ENCODE peak calls at places on chromosomes 5 and 9, in five cellular contexts. W, X, H, J and Y are unnamed samples.

GRCh38 chr5:1212271-1212670 is 10.9 kb downstream of the SLC6A19 start:
- DNase-seq in J (no peak), X (peak), W (no peak), H (no peak), Y (no peak)

GRCh38 chr9:86328153-86328552 is 26.1 kb downstream of the TUT7 start:
- DNase-seq in H (no peak), X (no peak), J (no peak), W (no peak), Y (no peak)

GRCh38 chr9:70117835-70118319 is 74.2 kb downstream of the MAMDC2 start:
- DNase-seq in J (no peak), H (no peak), W (no peak), X (no peak), Y (no peak)

GRCh38 chr9:128421474-128422010 is 885 bp downstream of the CERCAM start:
- DNase-seq in H (no peak), X (no peak), W (no peak), J (peak), Y (no peak)

GRCh38 chr9:130940023-130940549 is 1.0 kb upstream of the FIBCD1 start:
- DNase-seq in H (no peak), W (no peak), X (no peak), J (peak), Y (no peak)

GRCh38 chr5:95760291-95761191 is 29.4 kb downstream of the RHOBTB3 start:
- DNase-seq in H (no peak), W (no peak), J (no peak), X (no peak), Y (no peak)

GRCh38 chr9:134373953-134374300 is 47.7 kb downstream of the RXRA start:
- DNase-seq in W (no peak), J (no peak), H (no peak), X (no peak), Y (no peak)

GRCh38 chr9:134243778-134244467 is 79.6 kb upstream of the RNU6ATAC start:
- DNase-seq in X (peak), J (no peak), W (no peak), H (no peak), Y (peak)

GRCh38 chr9:137070906-137071275 is 534 bp upstream of the SAPCD2 start:
- DNase-seq in H (no peak), X (no peak), J (no peak), W (peak), Y (no peak)

GRCh38 chr5:72586788-72587530 is 79.7 kb upstream of the ZNF366 start:
- DNase-seq in W (no peak), X (no peak), J (no peak), H (no peak), Y (no peak)

GRCh38 chr5:150774145-150774544 is 4.4 kb upstream of the SMIM3 start:
- DNase-seq in W (peak), X (no peak), J (peak), H (no peak), Y (no peak)

GRCh38 chr5:958701-959571 is 49.7 kb upstream of the NKD2 start:
- DNase-seq in X (peak), J (peak), H (peak), W (peak), Y (peak)

GRCh38 chr5:54905942-54906537 is 79.4 kb downstream of the ESM1 start:
- DNase-seq in X (no peak), H (peak), W (peak), J (peak), Y (peak)

GRCh38 chr5:32753051-32753450 is 41.9 kb downstream of the NPR3 start:
- DNase-seq in J (no peak), H (no peak), X (no peak), W (no peak), Y (no peak)

GRCh38 chr9:69171049-69171448 is 3.0 kb upstream of the TJP2 start:
- DNase-seq in J (no peak), X (no peak), W (no peak), H (peak), Y (peak)

GRCh38 chr5:135189024-135189423 is 155.0 kb upstream of the PITX1 start:
- DNase-seq in J (no peak), W (no peak), X (no peak), H (no peak), Y (no peak)

GRCh38 chr5:33398501-33398900 is 42.3 kb upstream of the TARS1 start:
- DNase-seq in W (no peak), H (no peak), J (no peak), X (no peak), Y (no peak)

GRCh38 chr5:168820776-168821302 is 241.7 kb upstream of the PANK3 start:
- DNase-seq in X (no peak), J (no peak), W (no peak), H (no peak), Y (no peak)

GRCh38 chr9:126532951-126533910 is 80.5 kb upstream of the LMX1B start:
- DNase-seq in X (peak), H (no peak), W (peak), J (no peak), Y (no peak)

GRCh38 chr5:10977011-10977410 is 216.0 kb upstream of the DAP start:
- DNase-seq in H (no peak), J (no peak), X (no peak), W (no peak), Y (no peak)

GRCh38 chr9:111483419-111483861 is 743 bp downstream of the ECPAS start:
- DNase-seq in H (no peak), W (peak), X (no peak), J (peak), Y (no peak)

GRCh38 chr5:42858031-42858643 is 46.4 kb upstream of the SELENOP start:
- DNase-seq in H (no peak), J (no peak), W (no peak), X (no peak), Y (no peak)

GRCh38 chr5:135534609-135535419 is 950 bp downstream of the NEUROG1 start:
- DNase-seq in J (no peak), H (no peak), X (no peak), W (peak), Y (no peak)

GRCh38 chr5:81852277-81853004 is 101.5 kb upstream of the SSBP2 start:
- DNase-seq in X (peak), H (no peak), W (peak), J (peak), Y (no peak)

GRCh38 chr5:66724740-66725139 is 128.5 kb downstream of the MAST4 start:
- DNase-seq in W (no peak), H (no peak), J (no peak), X (no peak), Y (no peak)

GRCh38 chr9:111431684-111432083 is 52.5 kb downstream of the ECPAS start:
- DNase-seq in H (no peak), X (no peak), J (no peak), W (no peak), Y (no peak)

GRCh38 chr5:31048282-31048974 is 145.1 kb upstream of the CDH6 start:
- DNase-seq in X (no peak), J (no peak), W (no peak), H (no peak), Y (no peak)

GRCh38 chr9:106797299-106797698 is 65.7 kb upstream of the ZNF462 start:
- DNase-seq in H (no peak), W (no peak), X (no peak), J (no peak), Y (no peak)

GRCh38 chr9:90890146-90890545 is 88.5 kb downstream of the SYK start:
- DNase-seq in W (peak), J (no peak), H (no peak), X (no peak), Y (no peak)

GRCh38 chr9:14383296-14383695 is 69.4 kb upstream of the NFIB start:
- DNase-seq in H (no peak), J (no peak), W (no peak), X (no peak), Y (no peak)

GRCh38 chr5:35274839-35275509 is 44.7 kb upstream of the PRLR start:
- DNase-seq in W (no peak), J (no peak), H (no peak), X (no peak), Y (no peak)

GRCh38 chr9:136001231-136001630 is 40.1 kb upstream of the UBAC1 start:
- DNase-seq in W (no peak), H (no peak), X (no peak), J (no peak), Y (no peak)

GRCh38 chr9:98368366-98369065 is 113.1 kb upstream of the TBC1D2 start:
- DNase-seq in W (no peak), H (no peak), X (no peak), J (peak), Y (no peak)

GRCh38 chr5:127582723-127583370 is 65.4 kb downstream of the PRRC1 start:
- DNase-seq in X (no peak), H (no peak), W (no peak), J (no peak), Y (no peak)

GRCh38 chr9:114386361-114386885 is 1.4 kb downstream of the AKNA start:
- DNase-seq in H (no peak), W (no peak), X (peak), J (no peak), Y (no peak)

GRCh38 chr9:113289091-113289490 is 13.6 kb downstream of the PRPF4 start:
- DNase-seq in W (no peak), J (no peak), H (no peak), X (no peak), Y (no peak)

GRCh38 chr9:113296796-113297558 is 6.2 kb downstream of the RNF183 start:
- DNase-seq in X (no peak), J (no peak), W (no peak), H (no peak), Y (no peak)

GRCh38 chr9:113298311-113298710 is 4.9 kb downstream of the RNF183 start:
- DNase-seq in W (no peak), H (no peak), J (no peak), X (no peak), Y (no peak)

GRCh38 chr9:113290052-113290607 is 13.0 kb downstream of the RNF183 start:
- DNase-seq in H (no peak), J (no peak), X (no peak), W (no peak), Y (no peak)

DNA sequence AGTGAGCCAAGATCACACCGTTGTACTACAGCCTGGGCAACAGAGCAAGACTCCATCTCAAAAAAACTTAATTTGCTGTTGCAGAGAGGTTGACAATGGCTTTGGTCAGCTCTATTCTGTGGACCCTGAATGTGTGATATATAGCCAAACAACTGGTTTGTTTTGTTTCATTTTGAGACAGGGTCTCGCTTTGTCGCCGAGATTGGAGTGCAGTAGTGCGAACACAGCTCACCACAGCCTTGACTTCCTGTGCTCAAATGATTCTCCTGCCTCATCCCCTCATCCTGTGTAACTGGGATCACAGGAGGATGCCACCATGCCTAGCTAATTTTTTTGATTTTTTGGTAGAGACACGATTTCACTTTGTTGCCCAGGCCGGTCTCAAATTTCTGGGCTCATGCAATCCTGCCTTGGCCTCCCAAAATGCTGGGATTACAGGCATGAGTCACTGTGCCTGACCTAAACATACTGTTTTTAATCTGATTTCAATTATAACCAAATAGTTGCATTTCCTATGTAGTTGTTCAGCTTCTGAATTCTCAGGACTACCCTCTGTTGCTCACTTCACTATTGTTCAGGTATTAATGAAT is 9.8 kb downstream of the RNF183 start:
- DNase-seq in J (no peak), H (no peak), W (no peak), X (no peak), Y (no peak)
- H3K27ac ChIP-seq in J (no peak), H (no peak), W (peak), X (no peak), Y (no peak)

DNA sequence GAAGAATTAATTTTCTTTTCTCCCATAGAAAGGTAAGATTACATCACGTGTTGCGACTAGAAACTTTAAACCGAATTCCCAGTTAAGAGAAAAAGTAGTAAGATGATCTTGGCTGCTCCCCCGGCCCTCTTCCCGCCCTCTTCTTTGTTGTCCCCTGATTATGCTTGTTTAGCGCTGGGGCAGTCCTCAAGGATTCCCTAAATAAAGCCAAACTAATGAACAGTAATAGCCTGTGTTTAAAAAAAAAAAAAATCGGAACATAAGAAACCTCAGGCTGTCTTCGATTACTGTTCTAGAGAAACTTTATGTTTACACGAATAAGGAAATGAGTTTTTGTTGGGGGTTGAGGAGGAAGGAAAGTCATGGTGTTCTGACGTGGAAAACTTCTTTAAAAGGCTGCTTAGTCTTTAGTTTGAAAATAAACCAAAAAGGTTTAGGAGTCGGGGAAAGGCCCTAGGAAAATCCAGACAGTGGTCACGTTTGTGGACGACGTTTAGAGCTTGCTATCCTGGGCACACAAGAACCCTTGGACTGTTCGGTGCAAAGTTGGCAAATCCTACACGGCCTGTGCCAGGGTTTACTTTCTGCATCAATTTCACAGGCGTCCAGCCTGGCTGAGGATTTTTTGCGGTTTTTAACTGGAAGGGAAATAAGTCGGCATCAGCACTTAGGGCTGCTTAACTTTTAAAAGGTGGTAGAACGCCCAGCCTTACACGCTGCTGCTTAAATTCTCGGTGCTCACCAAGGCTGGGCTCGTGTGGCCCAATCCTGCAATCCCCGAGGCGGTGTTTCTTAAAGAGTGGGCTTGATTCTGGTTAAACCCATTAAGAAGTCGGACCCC is 1.1 kb upstream of the MAT2B start:
- DNase-seq in X (peak), H (peak), J (peak), W (peak), Y (peak)
- TF ChIP-seq POLR2AphosphoS5 in X (peak), H (no peak), J (no peak), W (peak), Y (peak)

DNA sequence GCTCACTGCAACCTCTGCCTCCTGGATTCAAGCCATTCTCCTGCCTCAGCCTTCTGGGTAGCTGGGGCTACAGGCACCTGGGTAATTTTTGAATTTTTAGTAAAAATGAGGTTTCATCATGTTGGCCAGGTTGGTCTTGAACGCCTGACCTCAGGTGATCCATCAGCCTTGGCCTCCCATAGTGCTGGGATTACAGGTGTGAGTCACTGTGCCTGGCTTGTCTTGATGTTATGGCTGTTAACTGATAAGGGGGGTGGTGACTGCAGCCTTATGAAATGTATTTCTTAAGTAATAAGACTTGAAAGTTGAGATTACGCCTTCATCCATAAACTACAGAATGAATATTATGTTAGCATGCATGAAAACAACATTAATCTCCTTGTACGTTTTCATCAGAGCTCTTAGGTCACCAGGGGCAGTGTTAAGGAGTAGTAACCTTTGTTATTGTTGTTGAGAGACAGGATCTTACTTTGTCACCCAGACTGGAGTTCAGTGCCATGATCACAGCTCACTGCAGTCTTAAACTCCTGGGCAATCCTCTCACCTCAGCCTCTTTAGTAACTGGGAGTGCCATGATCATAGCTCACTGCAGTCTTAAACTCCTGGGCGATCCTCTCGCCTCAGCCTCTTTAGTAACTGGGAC is 148.3 kb downstream of the ATP10B start:
- DNase-seq in W (no peak), H (no peak), J (no peak), X (no peak), Y (no peak)
- H3K27ac ChIP-seq in W (no peak), H (no peak), J (no peak), X (no peak), Y (no peak)

GRCh38 chr5:40755093-40755406 is 711 bp downstream of the TTC33 start:
- DNase-seq in H (peak), J (peak), X (peak), W (peak), Y (peak)
- TF ChIP-seq POLR2AphosphoS5 in H (no peak), J (no peak), X (peak), W (no peak), Y (peak)

GRCh38 chr9:72952394-72952720 is 496 bp downstream of the ALDH1A1 start:
- DNase-seq in H (no peak), J (no peak), W (no peak), X (no peak), Y (no peak)
- H3K27ac ChIP-seq in H (peak), J (no peak), W (no peak), X (peak), Y (peak)

GRCh38 chr9:38041564-38042267 is 27.3 kb downstream of the SHB start:
- DNase-seq in H (no peak), W (no peak), X (no peak), J (no peak), Y (no peak)
- TF ChIP-seq POLR2AphosphoS5 in H (no peak), W (no peak), X (no peak), J (no peak), Y (no peak)

GRCh38 chr5:78553991-78554390 is 94.6 kb downstream of the LHFPL2 start:
- DNase-seq in H (no peak), X (no peak), J (no peak), W (no peak), Y (no peak)
- H3K27ac ChIP-seq in H (peak), X (no peak), J (no peak), W (peak), Y (no peak)

DNA sequence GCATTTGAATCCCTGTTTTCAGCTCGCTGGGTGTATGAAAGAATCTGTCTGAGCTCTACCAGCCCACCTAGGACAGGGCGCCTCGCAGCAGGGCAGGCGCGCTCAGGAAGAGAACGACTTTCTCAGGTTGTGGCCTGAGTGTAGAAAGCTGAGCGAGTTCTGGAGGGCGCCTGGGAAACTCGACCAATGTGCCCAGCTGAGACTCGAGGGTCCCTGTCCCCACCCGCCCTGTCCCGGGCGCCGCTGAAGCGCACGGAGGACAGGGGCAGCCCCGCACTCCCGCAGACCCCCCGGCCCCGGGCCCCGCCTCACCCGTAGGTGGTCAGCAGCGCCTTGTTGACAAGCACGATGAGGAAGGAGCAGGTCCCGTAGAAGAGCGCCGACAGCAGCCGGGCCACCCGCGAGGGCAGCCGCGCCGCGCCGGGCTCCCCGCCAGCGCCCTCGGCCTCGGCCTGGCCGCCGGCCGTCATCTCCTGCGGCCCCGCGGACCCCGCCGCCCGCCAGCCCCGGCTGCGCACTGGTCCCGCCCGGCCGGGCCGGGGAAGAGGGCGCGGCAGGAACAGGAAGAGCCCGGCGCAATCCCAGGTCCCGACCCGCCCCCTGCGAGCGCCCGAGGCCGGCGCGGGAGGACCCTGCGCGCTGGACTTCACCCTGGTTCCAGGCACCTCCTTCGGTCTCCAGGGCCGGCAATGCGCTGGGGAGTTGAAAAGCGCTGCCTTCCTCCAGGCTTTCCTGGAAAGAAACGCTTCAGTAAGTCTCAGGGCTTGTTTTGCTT is at the start of gene SLC35D2:
- DNase-seq in W (peak), H (no peak), X (peak), J (peak), Y (peak)
- TF ChIP-seq POLR2AphosphoS5 in W (peak), H (no peak), X (peak), J (no peak), Y (peak)